ENCODE peak calls at places on chromosomes 1 and 21, in six cellular contexts. P is foreskin keratinocyte, R is NCI-H345, V is non-pigmented ciliary epithelial cell, T is ELR, J is NCI-H1694 treated with DMSO at 0.1 percent for 48 hours. M is an unnamed sample.

GRCh38 chr21:44006656-44007055 is 5.5 kb upstream of the TRAPPC10 start:
- DNase-seq in P (no peak), R (no peak), V (peak), T (peak), J (no peak), M (no peak)

GRCh38 chr1:19439464-19440171 is 45.7 kb downstream of the CAPZB start:
- DNase-seq in P (no peak), R (no peak), V (no peak), T (no peak), J (peak), M (no peak)

GRCh38 chr1:235169986-235170385 is 8.9 kb upstream of the RBM34 start:
- DNase-seq in P (peak), R (no peak), V (no peak), T (no peak), J (no peak), M (no peak)

GRCh38 chr1:109821221-109821669 is 57.5 kb upstream of the EPS8L3 start:
- DNase-seq in P (peak), R (no peak), V (peak), T (peak), J (no peak), M (peak)

GRCh38 chr1:183238071-183238470 is 52.0 kb downstream of the LAMC2 start:
- DNase-seq in P (no peak), R (no peak), V (peak), T (peak), J (no peak), M (no peak)

GRCh38 chr1:232472485-232473041 is 157.4 kb downstream of the SIPA1L2 start:
- DNase-seq in P (no peak), R (no peak), V (peak), T (peak), J (no peak), M (no peak)

GRCh38 chr1:48560577-48560976 is 88.6 kb upstream of the SPATA6 start:
- DNase-seq in P (no peak), R (no peak), V (no peak), T (no peak), J (no peak), M (no peak)

GRCh38 chr1:39255212-39255611 is 50.7 kb downstream of the MACF1 start:
- DNase-seq in P (no peak), R (no peak), V (no peak), T (peak), J (no peak), M (no peak)

GRCh38 chr1:15956150-15956549 is 19.8 kb downstream of the ZBTB17 start:
- DNase-seq in P (no peak), R (no peak), V (no peak), T (peak), J (no peak), M (no peak)

GRCh38 chr1:111847519-111847918 is 91.8 kb downstream of the DDX20 start:
- DNase-seq in P (no peak), R (peak), V (no peak), T (no peak), J (no peak), M (no peak)

GRCh38 chr1:94324168-94324544 is 86.8 kb upstream of the ARHGAP29 start:
- DNase-seq in P (peak), R (no peak), V (no peak), T (peak), J (no peak), M (no peak)

GRCh38 chr1:178942285-178943218 is 71.7 kb upstream of the ANGPTL1 start:
- DNase-seq in P (no peak), R (no peak), V (no peak), T (peak), J (no peak), M (no peak)

GRCh38 chr1:83606416-83606955 is 392.4 kb downstream of the TTLL7 start:
- DNase-seq in P (no peak), R (no peak), V (no peak), T (no peak), J (no peak), M (no peak)

GRCh38 chr1:182601416-182601786 is 2.8 kb downstream of the RGS16 start:
- DNase-seq in P (no peak), R (peak), V (peak), T (peak), J (peak), M (no peak)

GRCh38 chr1:232968965-232969364 is 18.6 kb downstream of the NTPCR start:
- DNase-seq in P (no peak), R (no peak), V (no peak), T (peak), J (no peak), M (peak)

GRCh38 chr1:41664861-41665640 is 180.6 kb upstream of the EDN2 start:
- DNase-seq in P (peak), R (no peak), V (peak), T (peak), J (peak), M (peak)

GRCh38 chr1:183896466-183897026 is 91.6 kb downstream of the RGL1 start:
- DNase-seq in P (no peak), R (no peak), V (no peak), T (peak), J (no peak), M (no peak)

GRCh38 chr1:167086033-167086432 is 4.1 kb downstream of the GPA33 start:
- DNase-seq in P (no peak), R (no peak), V (no peak), T (no peak), J (no peak), M (no peak)

GRCh38 chr1:194437135-194437534 is 1250.7 kb upstream of the B3GALT2 start:
- DNase-seq in P (no peak), R (no peak), V (no peak), T (no peak), J (no peak), M (no peak)

GRCh38 chr1:229093258-229093540 is 177.7 kb upstream of the RAB4A start:
- DNase-seq in P (no peak), R (no peak), V (no peak), T (no peak), J (no peak), M (no peak)

GRCh38 chr21:32521736-32522360 is 63.5 kb downstream of the TCP10L start:
- DNase-seq in P (no peak), R (no peak), V (no peak), T (no peak), J (no peak), M (no peak)

GRCh38 chr21:29403291-29403690 is 104.6 kb downstream of the BACH1 start:
- DNase-seq in P (no peak), R (no peak), V (no peak), T (no peak), J (no peak), M (no peak)

GRCh38 chr1:30310966-30311742 is 412.2 kb downstream of the MATN1 start:
- DNase-seq in P (no peak), R (no peak), V (no peak), T (no peak), J (no peak), M (no peak)

GRCh38 chr21:36796070-36796469 is 97.2 kb downstream of the SIM2 start:
- DNase-seq in P (no peak), R (no peak), V (no peak), T (no peak), J (no peak), M (no peak)

GRCh38 chr1:38190978-38191377 is 144.4 kb upstream of the POU3F1 start:
- DNase-seq in P (no peak), R (no peak), V (no peak), T (no peak), J (no peak), M (no peak)